ENCODE peak calls at places on chromosomes 4 and X, in ten cellular contexts. S is fibroblast of lung, E is AG09309, A is GM06990, U is neural progenitor cell, M is dorsolateral prefrontal cortex, T is heart left ventricle, Q is choroid plexus epithelial cell, B is HFF-Myc, Z is mammary epithelial cell. K is an unnamed sample.

GRCh38 chrX:19446397-19446796 is 68.9 kb downstream of the MAP3K15 start:
- DNase-seq in S (no peak), E (no peak), A (no peak), U (no peak), M (no peak), T (no peak), Q (no peak), B (no peak), Z (no peak), K (no peak)

GRCh38 chr4:156321203-156321602 is 367.5 kb upstream of the CTSO start:
- DNase-seq in S (peak; percentile 49), E (peak; percentile 84), A (no peak), U (no peak), M (no peak), T (no peak), Q (peak; percentile 93), B (no peak), Z (peak; percentile 93), K (peak; percentile 89)

GRCh38 chrX:110248582-110248981 is 69.3 kb downstream of the AMMECR1 start:
- DNase-seq in S (no peak), E (no peak), A (no peak), U (no peak), M (no peak), T (no peak), Q (no peak), B (no peak), Z (no peak), K (peak; percentile 64)

GRCh38 chr4:126004936-126005335 is 690.2 kb downstream of the FAT4 start:
- DNase-seq in S (peak; percentile 35), E (no peak), A (no peak), U (peak; percentile 3), M (no peak), T (no peak), Q (peak; percentile 57), B (no peak), Z (peak; percentile 39), K (peak; percentile 66)

GRCh38 chr4:139833131-139833930 is 167.7 kb downstream of the MGST2 start:
- DNase-seq in S (no peak), E (no peak), A (no peak), U (no peak), M (no peak), T (no peak), Q (no peak), B (no peak), Z (no peak), K (no peak)

GRCh38 chr4:44544158-44544557 is 95.5 kb upstream of the KCTD8 start:
- DNase-seq in S (no peak), E (no peak), A (no peak), U (no peak), M (no peak), T (no peak), Q (no peak), B (no peak), Z (peak; percentile 42), K (peak; percentile 19)

GRCh38 chrX:12758291-12758690 is 32.9 kb upstream of the PRPS2 start:
- DNase-seq in S (no peak), E (no peak), A (no peak), U (no peak), M (no peak), T (no peak), Q (no peak), B (no peak), Z (peak; percentile 10), K (no peak)

GRCh38 chrX:19743386-19743785 is 144.0 kb downstream of the SH3KBP1 start:
- DNase-seq in S (no peak), E (no peak), A (peak; percentile 74), U (no peak), M (no peak), T (no peak), Q (no peak), B (no peak), Z (no peak), K (no peak)

GRCh38 chr4:99815597-99816011 is 1.0 kb upstream of the DAPP1 start:
- DNase-seq in S (no peak), E (no peak), A (no peak), U (no peak), M (no peak), T (no peak), Q (peak; percentile 12), B (no peak), Z (peak; percentile 100), K (peak; percentile 100)

GRCh38 chr4:2886622-2887021 is 43.0 kb downstream of the ADD1 start:
- DNase-seq in S (no peak), E (no peak), A (no peak), U (peak; percentile 25), M (no peak), T (peak; percentile 32), Q (no peak), B (no peak), Z (no peak), K (no peak)

GRCh38 chrX:134803060-134803459 is 144.8 kb upstream of the PLAC1 start:
- DNase-seq in S (no peak), E (no peak), A (no peak), U (peak; percentile 7), M (no peak), T (no peak), Q (no peak), B (no peak), Z (no peak), K (no peak)

GRCh38 chr4:7519638-7520373 is 85.1 kb upstream of the PSAPL1 start:
- DNase-seq in S (no peak), E (no peak), A (no peak), U (peak; percentile 32), M (no peak), T (no peak), Q (no peak), B (no peak), Z (no peak), K (no peak)

GRCh38 chr4:96108146-96108545 is 268.3 kb downstream of the PDHA2 start:
- DNase-seq in S (no peak), E (no peak), A (no peak), U (no peak), M (no peak), T (no peak), Q (no peak), B (no peak), Z (no peak), K (no peak)

GRCh38 chr4:46274717-46275116 is 115.2 kb downstream of the GABRA2 start:
- DNase-seq in S (peak; percentile 1), E (no peak), A (no peak), U (peak; percentile 16), M (no peak), T (no peak), Q (peak; percentile 12), B (no peak), Z (peak; percentile 1), K (no peak)

GRCh38 chrX:1387141-1387776 is 4.7 kb downstream of the SLC25A6 start:
- DNase-seq in S (no peak), E (no peak), A (no peak), U (no peak), M (peak; percentile 41), T (no peak), Q (no peak), B (no peak), Z (no peak), K (no peak)

GRCh38 chr4:25900901-25901500 is 13.0 kb upstream of the SMIM20 start:
- DNase-seq in S (no peak), E (no peak), A (no peak), U (no peak), M (no peak), T (no peak), Q (no peak), B (no peak), Z (no peak), K (no peak)

GRCh38 chr4:25900310-25900709 is 13.7 kb upstream of the SMIM20 start:
- DNase-seq in S (no peak), E (no peak), A (no peak), U (no peak), M (no peak), T (no peak), Q (no peak), B (no peak), Z (no peak), K (no peak)

GRCh38 chr4:25904748-25905082 is 9.3 kb upstream of the SMIM20 start:
- DNase-seq in S (no peak), E (no peak), A (no peak), U (no peak), M (no peak), T (no peak), Q (no peak), B (no peak), Z (no peak), K (no peak)

GRCh38 chr4:25905371-25905770 is 8.6 kb upstream of the SMIM20 start:
- DNase-seq in S (no peak), E (no peak), A (no peak), U (no peak), M (no peak), T (no peak), Q (no peak), B (no peak), Z (no peak), K (no peak)

GRCh38 chr4:25903905-25904747 is 9.9 kb upstream of the SMIM20 start:
- DNase-seq in S (no peak), E (no peak), A (no peak), U (no peak), M (no peak), T (no peak), Q (no peak), B (no peak), Z (no peak), K (peak; percentile 18)
- H3K4me3 ChIP-seq in S (no peak overlapping the region), E (no peak overlapping the region), A (no peak overlapping the region), U (no peak overlapping the region), M (no peak overlapping the region), T (no peak overlapping the region), Q (no peak overlapping the region), B (no peak overlapping the region), Z (no peak overlapping the region), K (no peak overlapping the region)

GRCh38 chrX:138128025-138128671 is 562.2 kb downstream of the ZIC3 start:
- DNase-seq in S (peak; percentile 42), E (no peak), A (peak; percentile 1), U (peak; percentile 56), M (no peak), T (no peak), Q (peak; percentile 34), B (peak; percentile 1), Z (peak; percentile 21), K (peak; percentile 43)
- TF ChIP-seq CTCF in S (peak; percentile 55), E (peak; percentile 61), A (peak; percentile 72), U (peak; percentile 67), M (peak; percentile 67), T (peak; percentile 58), Q (peak; percentile 53), B (peak; percentile 36), Z (peak; percentile 60), K (peak; percentile 66)

DNA sequence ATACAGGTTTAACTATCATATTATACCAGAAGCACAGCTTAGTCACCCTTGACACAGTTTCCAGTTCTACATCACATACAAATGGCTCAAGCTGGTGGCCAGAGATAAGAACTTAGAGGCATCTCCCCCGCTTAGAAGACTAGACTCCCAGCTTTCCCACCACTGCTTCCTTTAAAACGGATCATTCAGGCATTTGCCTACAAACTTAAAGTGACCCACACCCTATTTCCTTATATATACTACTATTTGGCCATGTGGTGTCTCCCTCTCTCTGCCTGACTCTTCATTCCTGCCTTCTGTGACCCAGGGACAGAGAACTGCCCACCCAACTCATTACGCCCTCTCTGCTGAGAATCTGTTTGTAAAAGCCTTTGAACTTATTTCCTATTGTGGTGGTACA is 781.2 kb upstream of the DIAPH2 start:
- DNase-seq in S (peak; percentile 64), E (no peak), A (no peak), U (peak; percentile 20), M (no peak), T (no peak), Q (peak; percentile 5), B (no peak), Z (no peak), K (peak; percentile 5)
- H3K4me3 ChIP-seq in S (no peak overlapping the region), E (no peak overlapping the region), A (no peak overlapping the region), U (no peak overlapping the region), M (no peak overlapping the region), T (no peak overlapping the region), Q (no peak overlapping the region), B (no peak overlapping the region), Z (no peak overlapping the region), K (no peak overlapping the region)

GRCh38 chr4:24793219-24794005 is 2.0 kb upstream of the SOD3 start:
- DNase-seq in S (no peak), E (no peak), A (no peak), U (peak; percentile 10), M (no peak), T (no peak), Q (peak; percentile 50), B (no peak), Z (peak; percentile 55), K (peak; percentile 68)
- TF ChIP-seq CTCF in S (no peak), E (peak; percentile 31), A (peak; percentile 14), U (peak; percentile 47), M (no peak), T (no peak), Q (peak; percentile 65), B (peak; percentile 42), Z (peak; percentile 38), K (peak; percentile 66)

K was measured in epithelial cell of esophagus.